ENCODE peak calls at places on chromosomes 3 and 15, in six cellular contexts. I, B, A, M, Y and G are unnamed samples. For H3K36me3, the result is how much of the 10 kb centered on the place peaks cover.

GRCh38 chr3:65723011-65723410 is 315.7 kb downstream of the MAGI1 start:
- DNase-seq in I (no peak), B (no peak), A (no peak), M (no peak), Y (no peak), G (no peak)

GRCh38 chr3:120496278-120496975 is 45.6 kb upstream of the FSTL1 start:
- DNase-seq in I (no peak), B (no peak), A (no peak), M (no peak), Y (no peak), G (no peak)

GRCh38 chr3:12266038-12266437 is 22.8 kb upstream of the PPARG start:
- DNase-seq in I (no peak), B (no peak), A (no peak), M (no peak), Y (no peak), G (no peak)

GRCh38 chr3:46276497-46277099 is 34.3 kb downstream of the CCR3 start:
- DNase-seq in I (peak), B (peak), A (peak), M (peak), Y (no peak), G (peak)

GRCh38 chr15:62895139-62895866 is 147.2 kb upstream of the TPM1 start:
- DNase-seq in I (no peak), B (no peak), A (no peak), M (no peak), Y (no peak), G (no peak)

GRCh38 chr15:100098705-100099104 is 243.1 kb downstream of the ADAMTS17 start:
- DNase-seq in I (no peak), B (no peak), A (no peak), M (no peak), Y (no peak), G (no peak)

GRCh38 chr3:137772231-137772617 is 8.1 kb downstream of the SOX14 start:
- DNase-seq in I (no peak), B (no peak), A (no peak), M (no peak), Y (no peak), G (no peak)

GRCh38 chr3:111666041-111666735 is 71.0 kb upstream of the ZBED2 start:
- DNase-seq in I (no peak), B (no peak), A (no peak), M (no peak), Y (no peak), G (no peak)

GRCh38 chr3:114308830-114309229 is 15.0 kb downstream of the TIGIT start:
- DNase-seq in I (peak), B (no peak), A (no peak), M (no peak), Y (no peak), G (no peak)

GRCh38 chr3:5056005-5056391 is 66.1 kb upstream of the ARL8B start:
- DNase-seq in I (no peak), B (no peak), A (no peak), M (no peak), Y (no peak), G (no peak)

GRCh38 chr3:104269771-104270170 is 1096.9 kb upstream of the ALCAM start:
- DNase-seq in I (no peak), B (no peak), A (no peak), M (no peak), Y (no peak), G (no peak)

GRCh38 chr15:42153874-42154575 is 2.4 kb downstream of the PLA2G4F start:
- DNase-seq in I (no peak), B (peak), A (no peak), M (no peak), Y (no peak), G (peak)

GRCh38 chr3:46277476-46277875 is 35.2 kb downstream of the CCR3 start:
- DNase-seq in I (no peak), B (no peak), A (no peak), M (no peak), Y (no peak), G (no peak)

GRCh38 chr3:73614385-73614784 is 10.4 kb downstream of the PDZRN3 start:
- DNase-seq in I (no peak), B (peak), A (peak), M (no peak), Y (no peak), G (peak)

GRCh38 chr3:177037241-177037640 is 160.0 kb downstream of the TBL1XR1 start:
- DNase-seq in I (no peak), B (no peak), A (no peak), M (no peak), Y (peak), G (no peak)

GRCh38 chr15:58474741-58475323 is 43.0 kb downstream of the LIPC start:
- DNase-seq in I (no peak), B (no peak), A (no peak), M (no peak), Y (no peak), G (no peak)

GRCh38 chr15:94239474-94239873 is 8.1 kb downstream of the MCTP2 start:
- DNase-seq in I (no peak), B (no peak), A (no peak), M (no peak), Y (no peak), G (no peak)

GRCh38 chr3:123832712-123833397 is 51.3 kb downstream of the MYLK start:
- DNase-seq in I (no peak), B (no peak), A (no peak), M (no peak), Y (no peak), G (no peak)

GRCh38 chr3:132785292-132785691 is 63.1 kb upstream of the NPHP3 start:
- DNase-seq in I (no peak), B (no peak), A (no peak), M (no peak), Y (no peak), G (no peak)

GRCh38 chr15:27679621-27680521 is 419.2 kb downstream of the OCA2 start:
- DNase-seq in I (no peak), B (no peak), A (no peak), M (no peak), Y (no peak), G (no peak)

GRCh38 chr3:33658039-33658438 is 60.0 kb downstream of the CLASP2 start:
- DNase-seq in I (no peak), B (no peak), A (no peak), M (no peak), Y (no peak), G (no peak)

GRCh38 chr3:49410844-49411549 is 779 bp downstream of the RHOA start:
- DNase-seq in I (no peak), B (no peak), A (no peak), M (no peak), Y (no peak), G (no peak)

GRCh38 chr3:31244929-31245817 is 287.6 kb upstream of the STT3B start:
- DNase-seq in I (no peak), B (no peak), A (no peak), M (no peak), Y (no peak), G (no peak)

GRCh38 chr3:11591401-11592266 is 52.1 kb downstream of the VGLL4 start:
- DNase-seq in I (no peak), B (no peak), A (peak), M (peak), Y (no peak), G (no peak)

GRCh38 chr15:71080705-71081104 is 34.6 kb upstream of the THSD4 start:
- DNase-seq in I (no peak), B (peak), A (no peak), M (no peak), Y (no peak), G (no peak)

GRCh38 chr3:71629289-71630252 is 46.0 kb upstream of the FOXP1 start:
- DNase-seq in I (no peak), B (no peak), A (peak), M (no peak), Y (no peak), G (no peak)

GRCh38 chr15:92899910-92900711 is at the start of gene CHD2:
- DNase-seq in I (peak), B (no peak), A (peak), M (peak), Y (no peak), G (peak)

GRCh38 chr3:155313303-155313702 is 19.8 kb upstream of the STRIT1 start:
- DNase-seq in I (no peak), B (no peak), A (no peak), M (no peak), Y (no peak), G (no peak)

GRCh38 chr15:70669006-70669602 is 94.3 kb downstream of the UACA start:
- DNase-seq in I (no peak), B (no peak), A (no peak), M (no peak), Y (no peak), G (no peak)

GRCh38 chr15:70060214-70061085 is 37.3 kb downstream of the TLE3 start:
- DNase-seq in I (no peak), B (no peak), A (no peak), M (no peak), Y (no peak), G (no peak)

GRCh38 chr15:25742421-25743159 is 120.5 kb downstream of the ATP10A start:
- DNase-seq in I (no peak), B (peak), A (no peak), M (no peak), Y (no peak), G (peak)

GRCh38 chr15:39918688-39919385 is 1.2 kb downstream of the GPR176 start:
- DNase-seq in I (no peak), B (no peak), A (no peak), M (no peak), Y (no peak), G (no peak)

GRCh38 chr3:190968616-190969015 is 106.1 kb upstream of the GMNC start:
- DNase-seq in I (no peak), B (no peak), A (no peak), M (no peak), Y (no peak), G (no peak)

GRCh38 chr15:26106556-26106955 is 243.4 kb upstream of the ATP10A start:
- DNase-seq in I (no peak), B (no peak), A (no peak), M (no peak), Y (no peak), G (no peak)

GRCh38 chr3:123651449-123652345 is 66.8 kb upstream of the HACD2 start:
- DNase-seq in I (no peak), B (no peak), A (no peak), M (no peak), Y (no peak), G (no peak)

GRCh38 chr3:70606018-70606417 is 293.6 kb upstream of the MDFIC2 start:
- DNase-seq in I (no peak), B (no peak), A (no peak), M (no peak), Y (no peak), G (no peak)

GRCh38 chr15:63246691-63247464 is 30.5 kb upstream of the APH1B start:
- DNase-seq in I (no peak), B (no peak), A (no peak), M (no peak), Y (no peak), G (no peak)

GRCh38 chr15:51401872-51402517 is 60.5 kb downstream of the GLDN start:
- DNase-seq in I (no peak), B (peak), A (peak), M (no peak), Y (no peak), G (no peak)

GRCh38 chr3:125128861-125129501 is 73.2 kb upstream of the HEG1 start:
- DNase-seq in I (no peak), B (no peak), A (no peak), M (no peak), Y (no peak), G (no peak)

GRCh38 chr3:172320468-172320867 is 127.8 kb downstream of the GHSR start:
- DNase-seq in I (no peak), B (peak), A (no peak), M (no peak), Y (no peak), G (no peak)
- H3K36me3 ChIP-seq in I (under half), B (under half), A (under half), M (under half), Y (under half), G (under half)

DNA sequence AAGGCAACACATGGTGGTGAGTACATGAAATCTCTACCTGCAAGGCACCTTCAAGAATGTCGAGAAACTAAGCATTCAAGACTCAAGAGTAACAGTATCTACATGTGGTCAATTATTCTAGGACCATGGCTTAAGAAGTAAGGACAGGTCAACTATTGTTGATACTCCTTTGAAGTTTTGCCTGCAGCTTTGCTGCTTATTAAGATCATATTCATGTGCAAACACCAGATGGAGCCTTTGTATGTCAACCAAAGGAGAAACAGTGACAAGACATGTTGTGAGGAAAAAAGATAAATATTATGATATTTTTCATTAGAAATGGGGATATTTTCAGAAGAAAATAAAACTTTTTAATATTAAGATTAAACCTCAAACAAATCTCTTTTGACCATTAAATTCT is 52.3 kb upstream of the FGF7 start:
- DNase-seq in I (no peak), B (no peak), A (no peak), M (peak), Y (no peak), G (no peak)
- TF ChIP-seq CTCF in I (no peak), B (no peak), A (no peak), M (peak), Y (no peak), G (peak)

GRCh38 chr15:67092726-67093125 is 27.3 kb downstream of the SMAD3 start:
- DNase-seq in I (no peak), B (no peak), A (no peak), M (no peak), Y (no peak), G (no peak)
- H3K36me3 ChIP-seq in I (under half), B (under half), A (under half), M (under half), Y (under half), G (under half)

GRCh38 chr3:188807002-188807401 is 364.8 kb upstream of the TPRG1 start:
- DNase-seq in I (no peak), B (no peak), A (no peak), M (peak), Y (no peak), G (no peak)
- TF ChIP-seq CTCF in I (no peak), B (no peak), A (no peak), M (no peak), Y (no peak), G (no peak)

DNA sequence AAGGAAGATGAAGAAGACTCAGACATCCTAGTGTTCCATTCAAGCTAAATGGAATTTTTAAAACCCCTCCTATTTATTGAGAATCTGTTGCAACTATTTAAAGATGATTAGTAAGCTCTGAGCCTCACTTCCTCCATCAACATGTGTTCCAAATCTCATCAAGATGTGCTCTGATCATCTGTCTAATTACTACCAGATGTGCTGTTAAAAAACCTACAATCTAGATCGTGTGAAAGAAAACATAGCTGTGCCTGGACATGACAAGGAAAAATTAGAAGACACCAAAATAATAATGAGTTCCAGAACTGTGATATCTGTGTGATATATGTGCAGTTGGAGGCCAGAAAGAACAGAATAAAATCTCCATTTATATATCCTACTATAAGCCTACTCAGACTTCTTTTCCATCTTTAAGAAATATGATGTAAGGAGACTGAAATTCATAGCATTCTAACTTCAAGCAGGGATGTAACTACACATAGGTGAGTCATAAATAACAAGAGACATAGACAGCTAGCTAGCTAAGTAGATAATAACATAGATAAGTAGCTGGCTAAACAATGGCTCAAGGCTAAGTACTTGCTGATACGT is 7.7 kb downstream of the XPC start:
- DNase-seq in I (no peak), B (no peak), A (no peak), M (no peak), Y (no peak), G (no peak)
- H3K36me3 ChIP-seq in I (under half), B (half or more), A (under half), M (under half), Y (half or more), G (half or more)